ENCODE peak calls at places on chromosomes 4 and X, in ten cellular contexts. T is stomach; N is HepG2; Z is ovary; R is effector memory CD4-positive, alpha-beta T cell; J is left ventricle myocardium inferior; O is adipocyte; D is CD4-positive, alpha-beta memory T cell; V is cardiac muscle cell; E is A673. M is an unnamed sample.
A peak's percentile ranks its signal among the peaks of the same experiment; 100 is the strongest.

GRCh38 chr4:152100378-152101201 is 339.8 kb upstream of the GATB start:
- DNase-seq in J (no peak), T (peak; percentile 37), N (no peak), D (peak; percentile 91), O (no peak), E (no peak), Z (no peak), R (peak; percentile 76), V (no peak), M (peak; percentile 92)

GRCh38 chr4:140400111-140400510 is 26.7 kb downstream of the SCOC start:
- DNase-seq in Z (no peak), O (no peak), D (no peak), N (no peak), V (no peak), J (no peak), R (no peak), E (no peak), T (no peak), M (no peak)

GRCh38 chr4:48780867-48781219 is 764 bp upstream of the FRYL start:
- DNase-seq in J (no peak), R (peak; percentile 9), V (peak; percentile 55), N (peak; percentile 31), T (peak; percentile 59), E (no peak), D (peak; percentile 41), Z (peak; percentile 20), O (peak; percentile 78), M (peak; percentile 64)

GRCh38 chr4:28010543-28011235 is 1150.0 kb downstream of the STIM2 start:
- DNase-seq in O (peak; percentile 71), V (peak; percentile 9), R (no peak), E (no peak), D (no peak), J (no peak), Z (no peak), T (no peak), N (no peak), M (no peak)

GRCh38 chr4:112279025-112279881 is 6.5 kb downstream of the TIFA start:
- DNase-seq in E (no peak), J (no peak), T (no peak), Z (no peak), D (no peak), N (peak; percentile 62), V (no peak), R (no peak), O (no peak), M (no peak)

GRCh38 chrX:134948333-134949241 is 42.2 kb upstream of the SMIM10 start:
- DNase-seq in R (no peak), E (no peak), O (peak; percentile 14), N (peak; percentile 88), Z (no peak), D (no peak), T (no peak), V (peak; percentile 80), J (peak; percentile 15), M (no peak)

GRCh38 chr4:114015444-114015899 is 36.0 kb upstream of the ARSJ start:
- DNase-seq in D (no peak), V (peak; percentile 94), Z (no peak), J (no peak), N (no peak), T (no peak), R (no peak), E (peak; percentile 99), O (peak; percentile 70), M (no peak)

GRCh38 chrX:8783100-8784098 is 17.8 kb downstream of the FAM9A start:
- DNase-seq in J (no peak), R (peak; percentile 11), D (peak; percentile 39), V (peak; percentile 43), N (peak; percentile 6), O (no peak), E (peak; percentile 46), T (no peak), Z (no peak), M (peak; percentile 25)

GRCh38 chrX:150506020-150506419 is 62.4 kb upstream of the MTM1 start:
- DNase-seq in J (no peak), O (no peak), T (no peak), D (no peak), R (no peak), V (no peak), N (no peak), E (no peak), Z (no peak), M (no peak)

GRCh38 chrX:41240504-41240903 is 93.5 kb upstream of the DDX3X start:
- DNase-seq in O (no peak), Z (no peak), R (no peak), N (no peak), J (no peak), E (no peak), T (no peak), D (no peak), V (no peak), M (no peak)

DNA sequence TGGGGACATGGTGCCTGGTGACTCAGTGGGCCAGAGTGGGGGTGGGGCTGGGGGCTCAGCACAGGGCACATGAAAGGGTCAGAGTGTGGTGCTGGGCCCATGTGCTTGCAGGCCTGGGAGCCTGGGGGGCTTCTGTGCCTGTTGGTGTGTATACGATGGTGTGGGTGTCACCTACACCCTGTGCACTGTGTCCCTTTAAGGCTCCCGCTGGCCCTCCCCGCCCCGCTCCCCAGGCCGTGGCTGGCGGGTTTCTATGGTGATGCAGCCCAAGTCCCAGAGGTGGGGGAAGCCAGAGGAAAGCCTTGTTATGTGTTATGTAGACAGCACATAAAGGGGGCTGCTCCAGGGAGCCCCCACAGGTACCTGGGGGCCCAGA is 5.5 kb downstream of the L1CAM start:
- DNase-seq in T (no peak), V (no peak), D (no peak), J (no peak), O (no peak), R (no peak), Z (no peak), E (no peak), N (no peak), M (no peak)
- H3K4me1 ChIP-seq in T (peaks cover 5% of the 10 kb centered on the region), V (no peaks in the 10 kb centered on the region), D (peaks cover 7% of the 10 kb centered on the region), J (peaks cover 4% of the 10 kb centered on the region), O (no peaks in the 10 kb centered on the region), R (peaks cover 7% of the 10 kb centered on the region), Z (no peaks in the 10 kb centered on the region), E (no peaks in the 10 kb centered on the region), N (peaks cover 51% of the 10 kb centered on the region), M (peaks cover 6% of the 10 kb centered on the region)

DNA sequence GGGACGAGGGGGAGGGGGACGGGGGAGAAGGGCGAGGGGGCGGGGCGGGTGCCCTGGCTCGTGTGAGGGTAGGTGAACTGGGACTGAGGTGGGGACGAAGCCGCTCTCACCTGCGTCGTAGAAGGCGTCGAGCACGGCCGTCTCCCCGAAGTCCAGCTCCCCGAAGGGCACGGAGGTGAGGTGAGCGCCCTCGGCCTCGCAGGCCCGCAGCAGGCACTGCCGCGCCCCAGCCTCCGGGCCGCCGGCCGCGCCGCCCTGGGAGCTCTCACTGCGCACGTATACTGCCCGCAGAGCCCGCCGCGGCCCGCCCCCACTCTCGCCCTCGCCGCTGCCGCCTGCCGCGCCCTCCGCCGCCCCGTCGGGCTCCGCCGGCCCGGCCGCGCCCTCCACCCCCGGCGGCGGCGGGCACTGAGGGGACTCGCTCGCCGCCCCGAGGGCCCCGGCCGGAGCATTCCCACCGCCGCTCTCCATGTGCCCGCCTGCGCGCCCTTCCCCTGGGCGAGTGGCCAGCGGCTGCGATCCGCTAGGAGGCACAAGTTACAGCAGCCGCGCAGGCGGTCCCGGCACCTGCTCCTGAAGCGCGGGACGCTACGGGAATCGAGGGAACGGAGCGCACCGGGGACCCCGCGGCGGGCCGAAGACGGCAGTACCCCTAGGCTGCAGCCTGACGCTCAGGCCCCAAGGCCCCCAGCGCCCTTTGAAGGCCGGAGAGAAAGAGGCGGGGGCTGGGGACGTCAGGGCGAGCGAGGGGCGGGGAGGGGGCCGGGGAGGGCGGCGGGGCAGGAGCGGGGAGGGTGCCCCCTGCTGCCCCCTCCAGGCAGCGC is at the start of gene MAP3K15:
- DNase-seq in D (peak; percentile 7), T (peak; percentile 32), J (peak; percentile 14), N (peak; percentile 13), V (peak; percentile 8), Z (peak; percentile 33), E (peak; percentile 45), O (peak; percentile 40), R (no peak), M (no peak)
- H3K4me3 ChIP-seq in D (no peak within 1 kb of the TSS), T (peak within 1 kb of the TSS; percentile 53), J (peak within 1 kb of the TSS; percentile 57), N (peak within 1 kb of the TSS; percentile 61), V (peak within 1 kb of the TSS; percentile 33), Z (peak within 1 kb of the TSS; percentile 30), E (peak within 1 kb of the TSS; percentile 21), O (no peak within 1 kb of the TSS), R (no peak within 1 kb of the TSS), M (no peak within 1 kb of the TSS)

GRCh38 chrX:13283512-13283911 is 36.3 kb downstream of the ATXN3L start:
- DNase-seq in J (no peak), E (peak; percentile 24), D (no peak), O (no peak), T (no peak), N (no peak), Z (no peak), V (peak; percentile 26), R (no peak), M (no peak)
- H3K4me1 ChIP-seq in J (no peaks in the 10 kb centered on the region), E (no peaks in the 10 kb centered on the region), D (no peaks in the 10 kb centered on the region), O (peaks cover 27% of the 10 kb centered on the region), T (no peaks in the 10 kb centered on the region), N (no peaks in the 10 kb centered on the region), Z (peaks cover 1% of the 10 kb centered on the region), V (no peaks in the 10 kb centered on the region), R (no peaks in the 10 kb centered on the region), M (no peaks in the 10 kb centered on the region)

GRCh38 chrX:112087545-112087944 is 5.0 kb upstream of the TRPC5 start:
- DNase-seq in N (no peak), D (no peak), E (peak; percentile 1), R (no peak), J (no peak), T (no peak), Z (no peak), V (no peak), O (no peak), M (no peak)

GRCh38 chrX:112083624-112084326 is 1.2 kb upstream of the TRPC5 start:
- DNase-seq in N (no peak), V (no peak), D (no peak), Z (no peak), O (no peak), E (no peak), R (no peak), T (no peak), J (no peak), M (no peak)

GRCh38 chrX:112078606-112079005 is 4.0 kb downstream of the TRPC5 start:
- DNase-seq in Z (no peak), O (peak; percentile 14), R (no peak), J (no peak), N (no peak), T (no peak), V (no peak), D (no peak), E (no peak), M (no peak)

GRCh38 chrX:112085149-112085548 is 2.6 kb upstream of the TRPC5 start:
- DNase-seq in R (no peak), N (no peak), E (no peak), O (no peak), Z (no peak), V (no peak), J (no peak), T (no peak), D (no peak), M (no peak)

DNA sequence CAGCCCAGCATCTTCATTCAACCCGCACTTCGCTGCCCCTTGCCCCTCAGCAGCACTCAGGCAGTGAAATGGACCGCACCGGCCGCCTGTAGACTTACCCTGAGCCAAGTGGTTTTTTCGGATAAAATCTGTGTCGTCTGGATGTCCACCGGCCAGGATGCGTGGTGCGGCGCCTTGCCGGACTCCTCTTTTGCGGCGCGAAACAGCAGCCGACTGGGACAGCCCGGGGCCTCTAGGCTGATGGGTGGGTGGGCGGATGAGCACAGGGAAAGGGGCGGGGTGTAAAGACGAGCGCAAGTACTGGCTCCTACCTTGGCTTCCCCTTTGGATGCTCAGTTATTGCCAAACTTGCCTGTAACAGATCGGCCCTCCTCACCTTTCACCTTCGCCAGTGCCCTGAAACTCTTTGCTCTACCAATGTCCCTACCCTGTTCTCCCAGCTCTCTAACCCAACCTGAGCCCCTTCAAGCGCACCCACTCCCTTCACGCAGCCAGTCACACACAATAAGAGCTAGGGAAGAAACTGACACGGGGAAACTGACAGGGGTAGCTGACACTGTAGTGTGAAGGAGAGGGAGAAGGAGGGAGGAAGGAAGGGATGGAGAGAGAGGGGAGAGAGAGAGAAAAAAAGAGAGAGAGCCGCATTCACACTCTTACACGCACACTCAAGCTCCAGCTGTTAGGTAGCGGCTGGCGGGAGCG is 644 bp downstream of the TRPC5 start:
- DNase-seq in N (no peak), D (no peak), O (no peak), V (no peak), T (no peak), E (no peak), J (no peak), Z (no peak), R (no peak), M (no peak)
- H3K4me3 ChIP-seq in N (no peak overlapping the region), D (no peak overlapping the region), O (no peak overlapping the region), V (peak overlapping the region; percentile 35), T (no peak overlapping the region), E (no peak overlapping the region), J (no peak overlapping the region), Z (no peak overlapping the region), R (no peak overlapping the region), M (no peak overlapping the region)

M was measured in CD8-positive, alpha-beta memory T cell.